ENCODE peak calls at places on chromosomes 11 and 22, in five cellular contexts. W, A, P, X and U are unnamed samples.
A peak's percentile ranks its signal among the peaks of the same experiment; 100 is the strongest.

GRCh38 chr11:57438345-57439280 is 11.7 kb upstream of the SLC43A3 start:
- DNase-seq in W (no peak), A (no peak), P (no peak), X (no peak), U (no peak)

GRCh38 chr11:67599149-67599548 is 7.6 kb upstream of the NDUFV1 start:
- DNase-seq in W (no peak), A (no peak), P (no peak), X (no peak), U (no peak)

GRCh38 chr11:119166368-119167076 is 2.0 kb upstream of the NLRX1 start:
- DNase-seq in W (no peak), A (no peak), P (no peak), X (no peak), U (no peak)

GRCh38 chr11:78987748-78988147 is 413.1 kb upstream of the NARS2 start:
- DNase-seq in W (no peak), A (no peak), P (no peak), X (no peak), U (no peak)

GRCh38 chr11:130601764-130602163 is 153.3 kb downstream of the ADAMTS15 start:
- DNase-seq in W (no peak), A (no peak), P (no peak), X (no peak), U (no peak)

GRCh38 chr11:1992111-1992510 is 5.5 kb downstream of the H19 start:
- DNase-seq in W (no peak), A (no peak), P (no peak), X (no peak), U (no peak)

GRCh38 chr11:7551571-7551970 is 37.8 kb downstream of the PPFIBP2 start:
- DNase-seq in W (no peak), A (no peak), P (no peak), X (no peak), U (no peak)

GRCh38 chr11:2837096-2837601 is 48.4 kb downstream of the CDKN1C start:
- DNase-seq in W (peak; percentile 45), A (no peak), P (peak; percentile 64), X (no peak), U (no peak)

GRCh38 chr11:65530157-65530496 is 5.2 kb downstream of the SCYL1 start:
- DNase-seq in W (no peak), A (no peak), P (no peak), X (no peak), U (no peak)

GRCh38 chr22:49775191-49776052 is 52.3 kb downstream of the BRD1 start:
- DNase-seq in W (no peak), A (no peak), P (no peak), X (no peak), U (no peak)

GRCh38 chr11:72773291-72773690 is 20.6 kb downstream of the STARD10 start:
- DNase-seq in W (no peak), A (peak; percentile 37), P (no peak), X (no peak), U (no peak)